ENCODE peak calls at places on chromosomes 11 and 22, in seven cellular contexts. D is mesenchymal stem cell, G is neuronal stem cell, S is H1, Q is IMR-90, M is H9, J is mesendoderm. A is an unnamed sample.

GRCh38 chr22:43897751-43898261 is 6.0 kb upstream of the PNPLA5 start:
- DNase-seq in D (peak; percentile 66), G (no peak), S (no peak), Q (peak; percentile 87), M (no peak), J (no peak), A (no peak)

GRCh38 chr22:26648761-26649363 is 8.5 kb upstream of the MIAT start:
- DNase-seq in D (peak; percentile 27), G (no peak), S (no peak), Q (no peak), M (no peak), J (no peak), A (no peak)

GRCh38 chr11:63552921-63553320 is 10.3 kb downstream of the PLAAT2 start:
- DNase-seq in D (no peak), G (no peak), S (no peak), Q (no peak), M (peak; percentile 56), J (no peak), A (no peak)

GRCh38 chr11:46247664-46248063 is 29.8 kb upstream of the CREB3L1 start:
- DNase-seq in D (peak; percentile 29), G (peak; percentile 48), S (peak; percentile 72), Q (peak; percentile 54), M (peak; percentile 80), J (peak; percentile 94), A (no peak)

GRCh38 chr11:6617315-6617781 is 1.9 kb downstream of the TPP1 start:
- DNase-seq in D (peak; percentile 89), G (no peak), S (no peak), Q (no peak), M (no peak), J (no peak), A (no peak)

GRCh38 chr22:22666307-22667091 is 22.1 kb downstream of the GGTLC2 start:
- DNase-seq in D (no peak), G (no peak), S (peak; percentile 60), Q (peak; percentile 46), M (peak; percentile 71), J (peak; percentile 40), A (no peak)

GRCh38 chr11:115848080-115848479 is 343.9 kb upstream of the CADM1 start:
- DNase-seq in D (no peak), G (no peak), S (no peak), Q (no peak), M (no peak), J (peak; percentile 35), A (no peak)

GRCh38 chr11:19777342-19778102 is 64.9 kb downstream of the NAV2 start:
- DNase-seq in D (peak; percentile 61), G (no peak), S (no peak), Q (peak; percentile 84), M (peak; percentile 41), J (peak; percentile 76), A (peak; percentile 46)

GRCh38 chr11:44133335-44133946 is 38.0 kb downstream of the EXT2 start:
- DNase-seq in D (peak; percentile 47), G (peak; percentile 37), S (no peak), Q (peak; percentile 59), M (no peak), J (peak; percentile 59), A (no peak)

GRCh38 chr11:71501071-71501985 is 25.7 kb upstream of the KRTAP5-7 start:
- DNase-seq in D (no peak), G (no peak), S (peak; percentile 33), Q (no peak), M (no peak), J (no peak), A (no peak)

GRCh38 chr11:14312736-14313438 is 46.1 kb downstream of the RRAS2 start:
- DNase-seq in D (no peak), G (no peak), S (no peak), Q (peak; percentile 91), M (no peak), J (no peak), A (no peak)

GRCh38 chr11:59729884-59730283 is 16.2 kb upstream of the OR10V1 start:
- DNase-seq in D (no peak), G (no peak), S (no peak), Q (no peak), M (no peak), J (no peak), A (no peak)

GRCh38 chr11:17752144-17752543 is 17.6 kb downstream of the KCNC1 start:
- DNase-seq in D (no peak), G (no peak), S (no peak), Q (no peak), M (no peak), J (no peak), A (no peak)

GRCh38 chr11:125069008-125069407 is 5.9 kb downstream of the SLC37A2 start:
- DNase-seq in D (no peak), G (no peak), S (no peak), Q (peak; percentile 22), M (no peak), J (no peak), A (no peak)
- H4K8ac ChIP-seq in D (no peak overlapping the region), G (no peak overlapping the region), S (no peak overlapping the region), Q (no peak overlapping the region), M (no peak overlapping the region), J (no peak overlapping the region), A (no peak overlapping the region)

GRCh38 chr22:37764622-37765021 is 43.1 kb upstream of the GCAT start:
- DNase-seq in D (no peak), G (no peak), S (no peak), Q (no peak), M (no peak), J (no peak), A (no peak)
- H4K8ac ChIP-seq in D (no peak overlapping the region), G (no peak overlapping the region), S (no peak overlapping the region), Q (no peak overlapping the region), M (no peak overlapping the region), J (no peak overlapping the region), A (no peak overlapping the region)

GRCh38 chr22:49153921-49154320 is 673.8 kb downstream of the BRD1 start:
- DNase-seq in D (no peak), G (no peak), S (no peak), Q (no peak), M (no peak), J (no peak), A (no peak)
- H4K8ac ChIP-seq in D (no peak overlapping the region), G (peak overlapping the region; percentile 26), S (no peak overlapping the region), Q (no peak overlapping the region), M (no peak overlapping the region), J (no peak overlapping the region), A (no peak overlapping the region)

GRCh38 chr22:36300396-36301212 is 47.7 kb downstream of the APOL1 start:
- DNase-seq in D (no peak), G (no peak), S (no peak), Q (no peak), M (no peak), J (no peak), A (no peak)
- H4K8ac ChIP-seq in D (no peak overlapping the region), G (no peak overlapping the region), S (no peak overlapping the region), Q (peak overlapping the region; percentile 85), M (no peak overlapping the region), J (no peak overlapping the region), A (no peak overlapping the region)

GRCh38 chr11:64853709-64854108 is 9.3 kb upstream of the CDC42BPG start:
- DNase-seq in D (no peak), G (no peak), S (no peak), Q (no peak), M (no peak), J (no peak), A (no peak)

GRCh38 chr11:64855596-64856304 is 11.3 kb upstream of the CDC42BPG start:
- DNase-seq in D (peak; percentile 83), G (no peak), S (no peak), Q (no peak), M (no peak), J (no peak), A (no peak)

GRCh38 chr11:64854157-64854533 is 9.7 kb upstream of the CDC42BPG start:
- DNase-seq in D (no peak), G (no peak), S (no peak), Q (no peak), M (no peak), J (no peak), A (no peak)

GRCh38 chr11:64856382-64857227 is 12.2 kb upstream of the CDC42BPG start:
- DNase-seq in D (peak; percentile 98), G (no peak), S (no peak), Q (peak; percentile 85), M (no peak), J (peak; percentile 52), A (peak; percentile 99)

GRCh38 chr11:64854534-64855502 is 10.4 kb upstream of the CDC42BPG start:
- DNase-seq in D (peak; percentile 94), G (no peak), S (no peak), Q (peak; percentile 91), M (no peak), J (peak; percentile 92), A (peak; percentile 94)
- H4K8ac ChIP-seq in D (peak overlapping the region; percentile 91), G (peak overlapping the region; percentile 65), S (no peak overlapping the region), Q (peak overlapping the region; percentile 96), M (no peak overlapping the region), J (no peak overlapping the region), A (peak overlapping the region; percentile 2)

GRCh38 chr11:2582958-2583604 is 116.7 kb downstream of the KCNQ1OT1 start:
- DNase-seq in D (no peak), G (no peak), S (peak; percentile 45), Q (no peak), M (peak; percentile 24), J (no peak), A (no peak)

GRCh38 chr11:2582436-2582931 is 117.3 kb downstream of the KCNQ1OT1 start:
- DNase-seq in D (no peak), G (no peak), S (peak; percentile 37), Q (no peak), M (peak; percentile 22), J (no peak), A (no peak)

GRCh38 chr11:2584434-2584811 is 115.4 kb downstream of the KCNQ1OT1 start:
- DNase-seq in D (no peak), G (no peak), S (no peak), Q (no peak), M (no peak), J (no peak), A (no peak)

GRCh38 chr11:2584812-2585565 is 114.8 kb downstream of the KCNQ1OT1 start:
- DNase-seq in D (no peak), G (no peak), S (no peak), Q (no peak), M (peak; percentile 21), J (no peak), A (no peak)

GRCh38 chr11:2583605-2583958 is 116.2 kb downstream of the KCNQ1OT1 start:
- DNase-seq in D (no peak), G (no peak), S (no peak), Q (no peak), M (peak; percentile 20), J (no peak), A (no peak)
- H4K8ac ChIP-seq in D (no peak overlapping the region), G (peak overlapping the region; percentile 9), S (no peak overlapping the region), Q (no peak overlapping the region), M (no peak overlapping the region), J (no peak overlapping the region), A (no peak overlapping the region)

GRCh38 chr22:39255449-39256185 is 10.8 kb upstream of the PDGFB start:
- DNase-seq in D (no peak), G (no peak), S (no peak), Q (no peak), M (no peak), J (no peak), A (peak; percentile 25)
- H4K8ac ChIP-seq in D (peak overlapping the region; percentile 62), G (no peak overlapping the region), S (peak overlapping the region; percentile 57), Q (peak overlapping the region; percentile 91), M (no peak overlapping the region), J (no peak overlapping the region), A (no peak overlapping the region)

GRCh38 chr22:37295946-37296345 is 13.6 kb downstream of the CYTH4 start:
- DNase-seq in D (no peak), G (no peak), S (no peak), Q (no peak), M (no peak), J (no peak), A (no peak)
- H4K8ac ChIP-seq in D (no peak overlapping the region), G (no peak overlapping the region), S (peak overlapping the region; percentile 14), Q (no peak overlapping the region), M (no peak overlapping the region), J (no peak overlapping the region), A (no peak overlapping the region)

A was measured in trophoblast cell.